ENCODE peak calls at places on chromosomes 2 and 18, in five cellular contexts. C is H54; L is fibroblast of lung; G is stimulated activated CD4-positive, alpha-beta T cell treated with anti-CD3 and anti-CD28 coated beads, Interleukin-4, amount 100 ng/mL, for 24 hours; U is occipital lobe. Q is an unnamed sample.

GRCh38 chr2:121649652-121650553 is 641 bp upstream of the CLASP1 start:
- DNase-seq in C (peak; percentile 46), L (peak; percentile 91), G (peak; percentile 85), U (peak; percentile 85), Q (peak; percentile 88)

GRCh38 chr2:36511858-36512630 is 85.9 kb downstream of the FEZ2 start:
- DNase-seq in C (no peak), L (peak; percentile 57), G (no peak), U (no peak), Q (no peak)

GRCh38 chr18:74525741-74526140 is 8.6 kb upstream of the CNDP1 start:
- DNase-seq in C (no peak), L (no peak), G (no peak), U (no peak), Q (no peak)

GRCh38 chr2:238136820-238137537 is 1.5 kb upstream of the KLHL30 start:
- DNase-seq in C (no peak), L (peak; percentile 9), G (no peak), U (no peak), Q (no peak)

GRCh38 chr2:6787376-6787775 is 78.3 kb downstream of the CMPK2 start:
- DNase-seq in C (no peak), L (no peak), G (no peak), U (no peak), Q (no peak)

GRCh38 chr2:181203412-181203811 is 223.0 kb downstream of the UBE2E3 start:
- DNase-seq in C (peak; percentile 7), L (peak; percentile 93), G (no peak), U (no peak), Q (no peak)

GRCh38 chr2:101518470-101519172 is 43.7 kb upstream of the RFX8 start:
- DNase-seq in C (no peak), L (peak; percentile 57), G (no peak), U (peak; percentile 58), Q (peak; percentile 36)

GRCh38 chr2:8487461-8487932 is 194.4 kb upstream of the ID2 start:
- DNase-seq in C (no peak), L (peak; percentile 56), G (no peak), U (no peak), Q (no peak)

GRCh38 chr18:63177822-63178525 is 141.6 kb downstream of the BCL2 start:
- DNase-seq in C (no peak), L (no peak), G (no peak), U (no peak), Q (peak; percentile 84)

GRCh38 chr18:34697891-34698290 is 12.2 kb upstream of the DTNA start:
- DNase-seq in C (no peak), L (peak; percentile 63), G (no peak), U (no peak), Q (no peak)

GRCh38 chr2:197013098-197013497 is 86.6 kb upstream of the PGAP1 start:
- DNase-seq in C (no peak), L (no peak), G (no peak), U (no peak), Q (no peak)

GRCh38 chr2:239326831-239327535 is 73.8 kb downstream of the HDAC4 start:
- DNase-seq in C (peak; percentile 30), L (peak; percentile 55), G (peak; percentile 79), U (no peak), Q (peak; percentile 24)

GRCh38 chr2:120319686-120320317 is 26.1 kb upstream of the INHBB start:
- DNase-seq in C (no peak), L (no peak), G (no peak), U (no peak), Q (no peak)

GRCh38 chr2:127570282-127571250 is 35.1 kb downstream of the MYO7B start:
- DNase-seq in C (no peak), L (peak; percentile 71), G (no peak), U (no peak), Q (peak; percentile 54)

GRCh38 chr18:11323359-11323819 is 174.0 kb upstream of the PIEZO2 start:
- DNase-seq in C (no peak), L (peak; percentile 80), G (no peak), U (no peak), Q (no peak)

GRCh38 chr2:148794558-148794957 is 80.5 kb upstream of the KIF5C start:
- DNase-seq in C (no peak), L (peak; percentile 41), G (no peak), U (no peak), Q (no peak)

GRCh38 chr2:47819834-47820233 is 36.9 kb downstream of the MSH6 start:
- DNase-seq in C (no peak), L (no peak), G (no peak), U (no peak), Q (no peak)

GRCh38 chr2:221435161-221435560 is 136.9 kb downstream of the EPHA4 start:
- DNase-seq in C (no peak), L (no peak), G (no peak), U (no peak), Q (no peak)

GRCh38 chr18:11993264-11993916 is 12.1 kb downstream of the IMPA2 start:
- DNase-seq in C (no peak), L (no peak), G (no peak), U (no peak), Q (no peak)

GRCh38 chr2:149134335-149134923 is 95.9 kb downstream of the LYPD6B start:
- DNase-seq in C (no peak), L (no peak), G (no peak), U (no peak), Q (no peak)

GRCh38 chr2:98775146-98775988 is 44.4 kb upstream of the MGAT4A start:
- DNase-seq in C (no peak), L (peak; percentile 29), G (no peak), U (no peak), Q (peak; percentile 66)

GRCh38 chr2:116513991-116514390 is 1300.5 kb upstream of the DDX18 start:
- DNase-seq in C (no peak), L (no peak), G (no peak), U (no peak), Q (no peak)

GRCh38 chr18:24090876-24091275 is 48.0 kb upstream of the CABYR start:
- DNase-seq in C (no peak), L (no peak), G (no peak), U (no peak), Q (no peak)

GRCh38 chr2:11744631-11745394 is 1.6 kb upstream of the LPIN1 start:
- DNase-seq in C (no peak), L (peak; percentile 57), G (no peak), U (no peak), Q (peak; percentile 47)

Q was measured in uterus.